ENCODE peak calls at places on chromosome 17, in six cellular contexts. Z, O, B, R, Q and S are unnamed samples.

GRCh38 chr17:56914641-56915263 is 903 bp upstream of the TRIM25 start:
- DNase-seq in Z (no peak), O (no peak), R (no peak), B (no peak), Q (no peak), S (no peak)

GRCh38 chr17:77356109-77356689 is 215.4 kb downstream of the SEC14L1 start:
- DNase-seq in Z (no peak), O (no peak), R (peak), B (no peak), Q (peak), S (peak)

GRCh38 chr17:45709889-45710288 is 74.2 kb upstream of the CRHR1 start:
- DNase-seq in Q (no peak), B (no peak), Z (no peak), O (no peak), R (no peak), S (no peak)

GRCh38 chr17:12328204-12328603 is 307.5 kb downstream of the MAP2K4 start:
- DNase-seq in O (no peak), R (no peak), B (no peak), Q (no peak), Z (no peak), S (no peak)

GRCh38 chr17:1490643-1491405 is 1.7 kb downstream of the MYO1C start:
- DNase-seq in R (peak), O (no peak), Q (peak), Z (no peak), B (no peak), S (peak)

GRCh38 chr17:17669081-17669850 is 12.0 kb upstream of the RAI1 start:
- DNase-seq in O (no peak), B (no peak), Q (no peak), Z (no peak), R (no peak), S (no peak)

GRCh38 chr17:19410875-19411291 is at the start of gene RNF112:
- DNase-seq in Z (no peak), Q (peak), B (no peak), O (no peak), R (no peak), S (no peak)

GRCh38 chr17:77666881-77667395 is 291.6 kb upstream of the TNRC6C start:
- DNase-seq in R (peak), Z (no peak), Q (no peak), B (no peak), O (no peak), S (no peak)

GRCh38 chr17:42363767-42364585 is 24.3 kb downstream of the STAT3 start:
- DNase-seq in O (no peak), Z (no peak), R (no peak), Q (no peak), B (peak), S (no peak)

GRCh38 chr17:59884861-59885260 is 7.9 kb downstream of the TUBD1 start:
- DNase-seq in O (no peak), Q (no peak), Z (no peak), R (peak), B (no peak), S (no peak)

GRCh38 chr17:45247429-45248131 is 14.3 kb downstream of the SPATA32 start:
- DNase-seq in B (peak), Q (peak), Z (peak), O (peak), R (peak), S (peak)

GRCh38 chr17:1197379-1197778 is 17.6 kb upstream of the ABR start:
- DNase-seq in Z (no peak), Q (peak), B (peak), O (no peak), R (peak), S (no peak)

GRCh38 chr17:42985225-42985624 is 4.9 kb downstream of the RUNDC1 start:
- DNase-seq in Z (no peak), B (no peak), R (no peak), O (no peak), Q (no peak), S (no peak)

GRCh38 chr17:66807182-66807581 is 27.7 kb upstream of the CACNG5 start:
- DNase-seq in R (peak), B (no peak), O (no peak), Q (peak), Z (no peak), S (no peak)

GRCh38 chr17:1003633-1003971 is 6.7 kb downstream of the TIMM22 start:
- DNase-seq in O (no peak), R (no peak), Q (no peak), Z (no peak), B (no peak), S (peak)

GRCh38 chr17:48681609-48682008 is 40.7 kb downstream of the PRAC1 start:
- DNase-seq in Z (no peak), Q (no peak), B (no peak), O (no peak), R (no peak), S (no peak)

GRCh38 chr17:55198690-55199370 is 65.9 kb upstream of the HLF start:
- DNase-seq in B (no peak), R (no peak), O (no peak), Q (no peak), Z (no peak), S (no peak)

GRCh38 chr17:63189082-63189481 is 223.0 kb downstream of the TANC2 start:
- DNase-seq in O (no peak), R (no peak), Z (no peak), B (no peak), Q (no peak), S (no peak)

GRCh38 chr17:14308965-14309879 is 8.3 kb downstream of the HS3ST3B1 start:
- DNase-seq in Q (peak), Z (peak), O (no peak), B (peak), R (peak), S (peak)

GRCh38 chr17:66975614-66976378 is 11.3 kb downstream of the CACNG4 start:
- DNase-seq in Z (no peak), O (no peak), R (no peak), Q (no peak), B (no peak), S (no peak)

GRCh38 chr17:8905256-8905778 is 37.8 kb upstream of the PIK3R6 start:
- DNase-seq in Q (no peak), B (no peak), O (no peak), R (no peak), Z (no peak), S (no peak)

GRCh38 chr17:13967416-13967815 is 101.9 kb upstream of the COX10 start:
- DNase-seq in O (no peak), R (no peak), Q (no peak), Z (no peak), B (no peak), S (no peak)

GRCh38 chr17:17061516-17061915 is 19.3 kb downstream of the MPRIP start:
- DNase-seq in Q (no peak), Z (no peak), O (no peak), R (peak), B (no peak), S (no peak)

GRCh38 chr17:62076864-62077788 is 12.0 kb upstream of the MED13 start:
- DNase-seq in B (no peak), Z (no peak), O (no peak), R (no peak), Q (no peak), S (no peak)

DNA sequence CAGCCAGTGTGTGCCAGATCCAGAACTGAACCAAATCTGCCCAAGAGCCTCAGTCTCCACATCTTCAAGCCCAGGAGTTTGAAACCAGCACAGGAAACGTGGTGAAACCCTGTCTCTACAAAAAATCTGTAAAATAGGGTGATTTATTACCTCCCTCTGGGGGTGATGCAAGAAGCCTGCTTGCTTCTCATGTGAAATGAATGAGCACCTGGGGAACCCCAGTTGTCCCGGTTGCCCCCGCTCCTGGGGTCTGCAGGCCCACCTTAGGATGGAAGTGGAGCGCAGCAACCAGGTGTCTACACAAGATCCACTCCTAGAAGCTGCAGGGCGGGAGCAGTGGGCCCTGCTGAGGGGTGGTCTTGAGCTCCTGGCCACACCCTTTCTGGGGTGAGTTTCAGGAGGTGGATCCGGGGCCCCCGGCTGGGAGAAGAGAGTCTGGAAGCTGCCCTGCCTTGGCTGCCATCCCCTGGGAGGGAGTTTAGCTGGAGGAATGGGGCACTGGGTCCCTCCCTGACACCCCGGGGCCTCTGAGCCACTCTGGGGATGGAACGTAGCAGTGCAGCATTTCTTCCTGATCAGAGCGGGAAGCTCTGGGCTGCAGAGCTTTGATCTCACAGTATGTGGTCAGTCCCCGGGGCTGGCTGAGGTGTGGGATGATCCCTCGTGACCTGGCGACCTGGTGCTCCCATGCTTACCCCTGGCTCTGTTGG is 117.8 kb downstream of the RAB11FIP4 start:
- DNase-seq in O (no peak), B (no peak), Q (no peak), Z (no peak), R (no peak), S (no peak)
- H3K27ac ChIP-seq in O (no peak), B (no peak), Q (no peak), Z (no peak), R (no peak), S (peak)

GRCh38 chr17:82788206-82789001 is 36.5 kb downstream of the TBCD start:
- DNase-seq in Z (no peak), Q (no peak), B (no peak), R (no peak), O (no peak), S (peak)
- H3K27ac ChIP-seq in Z (no peak), Q (no peak), B (no peak), R (no peak), O (no peak), S (no peak)

GRCh38 chr17:6075845-6076244 is 5.7 kb downstream of the WSCD1 start:
- DNase-seq in B (no peak), Z (no peak), O (no peak), R (no peak), Q (no peak), S (no peak)
- H3K27ac ChIP-seq in B (no peak), Z (no peak), O (no peak), R (no peak), Q (no peak), S (no peak)

DNA sequence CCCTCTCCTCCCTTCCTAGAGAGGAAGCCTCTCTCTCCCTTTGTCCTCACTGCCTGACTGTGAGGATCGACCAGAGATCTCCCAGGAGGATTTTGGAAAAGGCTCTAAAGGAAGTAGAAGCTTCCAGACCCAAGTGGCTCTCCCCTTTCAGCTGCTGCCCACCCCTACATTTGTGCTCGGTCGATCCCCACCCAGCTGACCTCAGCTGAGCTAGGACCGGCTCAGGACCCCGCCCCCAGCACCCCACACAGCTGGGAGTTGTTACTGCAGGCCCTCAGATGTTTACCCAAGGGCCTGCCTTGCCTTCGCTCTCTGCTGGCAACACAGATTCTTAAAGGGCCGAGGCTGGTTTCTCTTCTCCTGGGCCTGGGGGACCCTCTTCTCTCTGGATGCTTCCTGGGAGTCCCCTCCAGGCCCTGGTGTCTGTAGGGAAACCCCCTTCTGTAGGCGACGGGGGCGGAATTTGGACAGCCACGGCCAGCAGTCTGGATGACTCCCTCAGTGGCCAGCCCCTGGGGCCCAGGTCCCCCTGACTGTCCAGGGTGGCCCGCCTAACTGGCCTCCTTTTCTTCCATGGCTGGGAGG is 26.9 kb upstream of the TIMP2 start:
- DNase-seq in Z (no peak), Q (no peak), B (no peak), O (no peak), R (peak), S (no peak)
- H3K27ac ChIP-seq in Z (no peak), Q (no peak), B (no peak), O (no peak), R (peak), S (no peak)

GRCh38 chr17:81034779-81035388 is at the start of gene BAIAP2:
- DNase-seq in Z (peak), R (peak), B (peak), O (peak), Q (peak), S (peak)

GRCh38 chr17:81034168-81034777 is 678 bp upstream of the BAIAP2 start:
- DNase-seq in R (no peak), Q (no peak), Z (no peak), O (no peak), B (no peak), S (no peak)

GRCh38 chr17:81032641-81033422 is 2.1 kb upstream of the BAIAP2 start:
- DNase-seq in R (no peak), Q (no peak), B (no peak), Z (no peak), O (no peak), S (no peak)

GRCh38 chr17:81031571-81032550 is 3.1 kb upstream of the BAIAP2 start:
- DNase-seq in Q (no peak), R (peak), B (no peak), Z (no peak), O (no peak), S (peak)

GRCh38 chr17:81033535-81034167 is 1.3 kb upstream of the BAIAP2 start:
- DNase-seq in Q (peak), R (no peak), Z (no peak), B (no peak), O (no peak), S (peak)
- H3K27ac ChIP-seq in Q (peak), R (peak), Z (no peak), B (no peak), O (peak), S (peak)

GRCh38 chr17:37146578-37147119 is 197.9 kb downstream of the AATF start:
- DNase-seq in R (no peak), O (no peak), Z (no peak), Q (no peak), B (no peak), S (no peak)
- H3K27ac ChIP-seq in R (no peak), O (no peak), Z (no peak), Q (no peak), B (no peak), S (no peak)

GRCh38 chr17:40095356-40095943 is 4.9 kb downstream of the NR1D1 start:
- DNase-seq in B (no peak), R (peak), Z (no peak), O (no peak), Q (no peak), S (no peak)
- H3K27ac ChIP-seq in B (peak), R (peak), Z (peak), O (no peak), Q (peak), S (peak)

GRCh38 chr17:38657824-38658740 is 16.7 kb downstream of the EPOP start:
- DNase-seq in O (no peak), Q (no peak), R (no peak), B (no peak), Z (no peak), S (no peak)
- H3K27ac ChIP-seq in O (no peak), Q (no peak), R (no peak), B (no peak), Z (no peak), S (no peak)